ENCODE peak calls at places on chromosomes 13 and 19, in ten cellular contexts. Q is NCI-H2081; D is GOT3; T is endodermal cell; Y is SJSA1; W is BJ; G is LoVo; B is SHP77 treated with DMSO at 0.1 percent for 48 hours; A is stimulated activated CD4-positive, alpha-beta T cell treated with anti-CD3 and anti-CD28 coated beads, TNF-alpha, amount 100 ng/mL, for 1 hour; E is fibroblast of the conjunctiva. U is an unnamed sample.
A peak's percentile ranks its signal among the peaks of the same experiment; 100 is the strongest.

GRCh38 chr19:11359421-11359820 is 4.2 kb downstream of the PLPPR2 start:
- DNase-seq in W (no peak), T (no peak), B (no peak), D (no peak), Y (no peak), Q (no peak), A (no peak), E (no peak), G (no peak), U (no peak)

GRCh38 chr13:99228737-99229691 is 28.4 kb downstream of the UBAC2 start:
- DNase-seq in Q (no peak), E (no peak), D (no peak), W (peak; percentile 84), B (no peak), T (no peak), G (no peak), Y (peak; percentile 87), A (no peak), U (no peak)

GRCh38 chr19:41927810-41928192 is 448 bp downstream of the ERFL start:
- DNase-seq in D (no peak), G (no peak), T (peak; percentile 71), E (no peak), B (no peak), Y (no peak), W (no peak), Q (no peak), A (no peak), U (no peak)

GRCh38 chr13:28531195-28531955 is 36.4 kb upstream of the FLT1 start:
- DNase-seq in G (no peak), E (no peak), D (no peak), Y (peak; percentile 41), Q (no peak), B (no peak), A (no peak), W (no peak), T (peak; percentile 88), U (peak; percentile 79)

GRCh38 chr19:35045667-35046300 is 4.3 kb downstream of the HPN start:
- DNase-seq in E (no peak), Q (no peak), T (peak; percentile 87), Y (no peak), G (no peak), B (no peak), D (no peak), W (no peak), A (no peak), U (peak; percentile 39)

GRCh38 chr13:23822252-23822824 is 66.9 kb downstream of the MIPEP start:
- DNase-seq in B (no peak), D (no peak), E (no peak), T (no peak), W (no peak), A (no peak), G (no peak), Y (no peak), Q (no peak), U (no peak)

GRCh38 chr13:101520672-101521071 is 68.2 kb downstream of the ITGBL1 start:
- DNase-seq in G (no peak), W (no peak), T (no peak), E (no peak), Q (no peak), A (no peak), Y (peak; percentile 49), B (no peak), D (no peak), U (no peak)

GRCh38 chr19:17200408-17201079 is 14.6 kb upstream of the USE1 start:
- DNase-seq in T (no peak), E (no peak), Q (no peak), A (no peak), G (no peak), D (no peak), Y (no peak), W (no peak), B (no peak), U (no peak)

GRCh38 chr19:51097166-51097736 is 11.0 kb downstream of the CTU1 start:
- DNase-seq in Y (peak; percentile 58), E (peak; percentile 22), G (peak; percentile 58), B (peak; percentile 9), D (no peak), T (peak; percentile 90), Q (peak; percentile 27), A (no peak), W (no peak), U (peak; percentile 83)

GRCh38 chr19:41478875-41479756 is 36.2 kb downstream of the ERICH4 start:
- DNase-seq in E (no peak), G (no peak), Y (no peak), T (no peak), A (no peak), W (no peak), Q (no peak), B (no peak), D (no peak), U (no peak)

GRCh38 chr19:48290923-48291700 is 21.2 kb downstream of the ZNF114 start:
- DNase-seq in D (peak; percentile 54), G (peak; percentile 76), Q (peak; percentile 22), Y (peak; percentile 75), A (peak; percentile 38), T (peak; percentile 95), W (no peak), E (peak; percentile 55), B (no peak), U (peak; percentile 70)

GRCh38 chr13:87986639-87987250 is 315.6 kb downstream of the SLITRK5 start:
- DNase-seq in Y (no peak), T (no peak), A (no peak), Q (no peak), W (no peak), B (no peak), G (no peak), D (no peak), E (no peak), U (no peak)